ENCODE peak calls at places on chromosomes 11 and 22, in five cellular contexts. F is AG08395, T is progenitor cell of endocrine pancreas, M is endothelial cell, Y is foreskin fibroblast. E is an unnamed sample.

GRCh38 chr11:86978247-86978646 is 23.1 kb upstream of the FZD4 start:
- DNase-seq in F (no peak), T (no peak), M (no peak), Y (no peak), E (no peak)

GRCh38 chr11:65404210-65404609 is 17.8 kb downstream of the FRMD8 start:
- DNase-seq in F (no peak), T (no peak), M (no peak), Y (no peak), E (no peak)

GRCh38 chr11:132904566-132904965 is 627.7 kb downstream of the OPCML start:
- DNase-seq in F (no peak), T (no peak), M (no peak), Y (no peak), E (no peak)

GRCh38 chr11:132610791-132611190 is 921.5 kb downstream of the OPCML start:
- DNase-seq in F (no peak), T (no peak), M (no peak), Y (no peak), E (no peak)

GRCh38 chr11:17343907-17344306 is 7.7 kb upstream of the NCR3LG1 start:
- DNase-seq in F (peak; percentile 87), T (no peak), M (no peak), Y (peak; percentile 80), E (no peak)

GRCh38 chr11:61071208-61071681 is 31.0 kb upstream of the CD5 start:
- DNase-seq in F (no peak), T (no peak), M (no peak), Y (no peak), E (no peak)

GRCh38 chr22:23496445-23496833 is 83.7 kb downstream of the IGLL1 start:
- DNase-seq in F (no peak), T (no peak), M (no peak), Y (no peak), E (no peak)

GRCh38 chr22:46894081-46894671 is 131.7 kb downstream of the TBC1D22A start:
- DNase-seq in F (peak; percentile 78), T (no peak), M (no peak), Y (peak; percentile 24), E (no peak)

GRCh38 chr11:121465709-121466062 is 12.9 kb upstream of the SORL1-AS1 start:
- DNase-seq in F (no peak), T (no peak), M (no peak), Y (no peak), E (no peak)

GRCh38 chr22:40147388-40148176 is 30.1 kb upstream of the TNRC6B start:
- DNase-seq in F (no peak), T (no peak), M (peak; percentile 17), Y (no peak), E (no peak)

GRCh38 chr11:35919244-35919643 is 24.6 kb upstream of the LDLRAD3 start:
- DNase-seq in F (no peak), T (no peak), M (no peak), Y (peak; percentile 36), E (peak; percentile 44)

GRCh38 chr22:31080164-31080847 is 812 bp upstream of the SMTN start:
- DNase-seq in F (no peak), T (no peak), M (no peak), Y (no peak), E (no peak)

GRCh38 chr22:45231293-45231692 is 9.4 kb downstream of the KIAA0930 start:
- DNase-seq in F (no peak), T (no peak), M (no peak), Y (no peak), E (no peak)

GRCh38 chr22:40177738-40178416 is at the start of gene TNRC6B:
- DNase-seq in F (peak; percentile 88), T (peak; percentile 43), M (peak; percentile 59), Y (peak; percentile 92), E (peak; percentile 89)

GRCh38 chr11:34439521-34440258 is 956 bp downstream of the CAT start:
- DNase-seq in F (no peak), T (no peak), M (no peak), Y (no peak), E (peak; percentile 2)

GRCh38 chr11:34869425-34869824 is 46.8 kb downstream of the APIP start:
- DNase-seq in F (no peak), T (no peak), M (no peak), Y (no peak), E (no peak)

GRCh38 chr11:120883404-120884135 is 140.3 kb upstream of the TBCEL start:
- DNase-seq in F (peak; percentile 78), T (no peak), M (no peak), Y (peak; percentile 41), E (no peak)

GRCh38 chr22:22683668-22684361 is 39.4 kb downstream of the GGTLC2 start:
- DNase-seq in F (no peak), T (no peak), M (no peak), Y (no peak), E (no peak)

GRCh38 chr22:48477031-48477721 is 1350.5 kb downstream of the BRD1 start:
- DNase-seq in F (no peak), T (no peak), M (no peak), Y (no peak), E (no peak)

GRCh38 chr11:126051117-126051516 is 11.5 kb downstream of the CDON start:
- DNase-seq in F (no peak), T (no peak), M (no peak), Y (no peak), E (no peak)

GRCh38 chr11:71446150-71446549 is 2.0 kb downstream of the DHCR7 start:
- DNase-seq in F (no peak), T (no peak), M (no peak), Y (no peak), E (no peak)

GRCh38 chr22:41561335-41561734 is 525 bp downstream of the CSDC2 start:
- DNase-seq in F (no peak), T (no peak), M (no peak), Y (no peak), E (no peak)

GRCh38 chr11:134100171-134100570 is 31.3 kb downstream of the JAM3 start:
- DNase-seq in F (no peak), T (no peak), M (no peak), Y (no peak), E (no peak)

GRCh38 chr11:75301602-75302345 is 49.7 kb downstream of the ARRB1 start:
- DNase-seq in F (no peak), T (no peak), M (no peak), Y (no peak), E (no peak)

GRCh38 chr11:62269654-62270278 is at the start of gene SCGB2A2:
- DNase-seq in F (no peak), T (no peak), M (no peak), Y (no peak), E (no peak)

GRCh38 chr11:36333897-36334296 is 37.8 kb downstream of the PRR5L start:
- DNase-seq in F (peak; percentile 33), T (no peak), M (no peak), Y (no peak), E (no peak)

GRCh38 chr22:29584975-29585374 is 4.1 kb upstream of the NIPSNAP1 start:
- DNase-seq in F (no peak), T (no peak), M (no peak), Y (no peak), E (no peak)

GRCh38 chr11:122883682-122883981 is 1.1 kb downstream of the JHY start:
- DNase-seq in F (no peak), T (no peak), M (no peak), Y (no peak), E (no peak)

GRCh38 chr11:75275581-75275980 is 35.0 kb downstream of the TPBGL start:
- DNase-seq in F (no peak), T (no peak), M (no peak), Y (no peak), E (no peak)

GRCh38 chr11:45651156-45651555 is 14.3 kb downstream of the CHST1 start:
- DNase-seq in F (no peak), T (no peak), M (no peak), Y (no peak), E (no peak)

GRCh38 chr11:433111-433510 is 8.7 kb downstream of the ANO9 start:
- DNase-seq in F (no peak), T (no peak), M (no peak), Y (no peak), E (no peak)

GRCh38 chr11:2884424-2884815 is 1.2 kb downstream of the CDKN1C start:
- DNase-seq in F (peak; percentile 61), T (no peak), M (peak; percentile 53), Y (no peak), E (no peak)

GRCh38 chr11:36478700-36479329 is 31.3 kb downstream of the TRAF6 start:
- DNase-seq in F (peak; percentile 58), T (no peak), M (peak; percentile 33), Y (no peak), E (peak; percentile 45)

GRCh38 chr11:3042496-3043314 is 14.5 kb downstream of the CARS1 start:
- DNase-seq in F (no peak), T (no peak), M (no peak), Y (no peak), E (no peak)

GRCh38 chr11:74154621-74155281 is 16.1 kb downstream of the C2CD3 start:
- DNase-seq in F (no peak), T (no peak), M (no peak), Y (no peak), E (no peak)

GRCh38 chr11:68751331-68751856 is at the start of gene TESMIN:
- DNase-seq in F (peak; percentile 94), T (peak; percentile 92), M (peak; percentile 95), Y (peak; percentile 62), E (peak; percentile 84)